ENCODE peak calls at places on chromosome 11, in four cellular contexts. E is mesendoderm, J is H1, V is IMR-90. D is an unnamed sample. For H3K27me3, the result is how much of the 10 kb centered on the place peaks cover.

GRCh38 chr11:72578991-72579815 is 95.0 kb downstream of the PDE2A start:
- DNase-seq in E (no peak), V (no peak), J (no peak), D (no peak)

GRCh38 chr11:27456140-27456801 is 16.3 kb downstream of the LGR4 start:
- DNase-seq in J (no peak), E (no peak), V (peak), D (no peak)

GRCh38 chr11:65404210-65404609 is 17.8 kb downstream of the FRMD8 start:
- DNase-seq in E (no peak), V (no peak), J (no peak), D (no peak)

GRCh38 chr11:116930177-116930576 is 92.8 kb upstream of the APOA1 start:
- DNase-seq in V (peak), E (peak), J (no peak), D (no peak)

GRCh38 chr11:122405788-122406341 is 249.7 kb upstream of the UBASH3B start:
- DNase-seq in J (no peak), V (peak), E (no peak), D (no peak)

GRCh38 chr11:2524446-2525165 is 79.8 kb downstream of the KCNQ1 start:
- DNase-seq in V (no peak), J (no peak), E (no peak), D (no peak)

GRCh38 chr11:2991477-2992233 is 474 bp downstream of the NAP1L4 start:
- DNase-seq in V (peak), E (peak), J (no peak), D (peak)

GRCh38 chr11:32297629-32298028 is 137.7 kb downstream of the WT1 start:
- DNase-seq in E (no peak), V (peak), J (no peak), D (no peak)

GRCh38 chr11:101241160-101241795 is 111.7 kb upstream of the PGR start:
- DNase-seq in J (no peak), E (no peak), V (no peak), D (no peak)

GRCh38 chr11:131186629-131187075 is 183.8 kb upstream of the NTM start:
- DNase-seq in E (peak), J (no peak), V (no peak), D (no peak)

GRCh38 chr11:116857316-116857715 is 19.9 kb upstream of the APOA1 start:
- DNase-seq in E (no peak), V (peak), J (no peak), D (no peak)

GRCh38 chr11:68449951-68450350 is 10.6 kb upstream of the PPP6R3 start:
- DNase-seq in J (no peak), E (no peak), V (no peak), D (no peak)

GRCh38 chr11:3840870-3841425 is at the start of gene RHOG:
- DNase-seq in E (peak), J (no peak), V (peak), D (peak)

GRCh38 chr11:134418119-134418840 is 6.2 kb upstream of the B3GAT1 start:
- DNase-seq in E (no peak), J (no peak), V (peak), D (no peak)

GRCh38 chr11:73983764-73984543 is 1.3 kb upstream of the UCP2 start:
- DNase-seq in E (no peak), J (no peak), V (no peak), D (no peak)

GRCh38 chr11:33687733-33688479 is 12.7 kb downstream of the C11orf91 start:
- DNase-seq in E (peak), J (no peak), V (peak), D (peak)

GRCh38 chr11:94183886-94184264 is 55.2 kb downstream of the PANX1 start:
- DNase-seq in J (peak), E (peak), V (peak), D (peak)

GRCh38 chr11:61125310-61125684 is 23.0 kb downstream of the CD5 start:
- DNase-seq in E (no peak), J (no peak), V (no peak), D (no peak)

GRCh38 chr11:92886243-92886905 is 83.1 kb upstream of the MTNR1B start:
- DNase-seq in J (no peak), V (peak), E (peak), D (peak)

GRCh38 chr11:14342906-14343305 is 16.1 kb downstream of the RRAS2 start:
- DNase-seq in E (no peak), V (peak), J (no peak), D (no peak)

GRCh38 chr11:58998480-58999290 is 59.4 kb downstream of the GLYATL1 start:
- DNase-seq in V (no peak), E (no peak), J (no peak), D (no peak)

GRCh38 chr11:78416285-78417174 is 1.1 kb downstream of the GAB2 start:
- DNase-seq in E (peak), V (peak), J (peak), D (peak)

GRCh38 chr11:44268073-44268806 is 41.7 kb downstream of the ALX4 start:
- DNase-seq in J (no peak), E (no peak), V (no peak), D (no peak)

GRCh38 chr11:2665747-2666710 is 33.8 kb downstream of the KCNQ1OT1 start:
- DNase-seq in E (no peak), J (no peak), V (no peak), D (no peak)

GRCh38 chr11:117369521-117369920 is 41.9 kb downstream of the CEP164 start:
- DNase-seq in E (no peak), V (no peak), J (no peak), D (no peak)

GRCh38 chr11:114321621-114322257 is 25.5 kb downstream of the NNMT start:
- DNase-seq in J (no peak), V (peak), E (no peak), D (no peak)

GRCh38 chr11:121557348-121557747 is 104.6 kb upstream of the SORL1-AS1 start:
- DNase-seq in E (no peak), V (peak), J (no peak), D (no peak)

GRCh38 chr11:15711311-15711710 is 596.6 kb downstream of the INSC start:
- DNase-seq in V (no peak), E (peak), J (peak), D (no peak)

GRCh38 chr11:132838621-132839020 is 693.7 kb downstream of the OPCML start:
- DNase-seq in V (peak), J (no peak), E (peak), D (no peak)

GRCh38 chr11:72091292-72091691 is 10.6 kb downstream of the LRRC51 start:
- DNase-seq in J (peak), V (peak), E (peak), D (peak)

GRCh38 chr11:41461057-41461681 is 1.7 kb upstream of the LRRC4C start:
- DNase-seq in J (no peak), E (no peak), V (no peak), D (no peak)

GRCh38 chr11:9947231-9947864 is 283.5 kb downstream of the SWAP70 start:
- DNase-seq in J (no peak), V (no peak), E (no peak), D (no peak)

GRCh38 chr11:75195164-75195962 is 44.5 kb downstream of the SLCO2B1 start:
- DNase-seq in V (no peak), E (no peak), J (no peak), D (no peak)

GRCh38 chr11:82494988-82495432 is 238.7 kb downstream of the FAM181B start:
- DNase-seq in E (peak), J (no peak), V (no peak), D (no peak)

GRCh38 chr11:113137735-113138529 is 176.5 kb upstream of the TTC12 start:
- DNase-seq in V (no peak), J (no peak), E (no peak), D (no peak)

GRCh38 chr11:70826950-70827349 is 425.4 kb downstream of the SHANK2 start:
- DNase-seq in E (peak), J (no peak), V (no peak), D (no peak)

GRCh38 chr11:14423633-14424032 is 64.7 kb upstream of the RRAS2 start:
- DNase-seq in V (peak), J (no peak), E (no peak), D (no peak)

GRCh38 chr11:69704508-69705245 is 855 bp upstream of the FGF19 start:
- DNase-seq in E (peak), V (no peak), J (no peak), D (peak)
- H3K27me3 ChIP-seq in E (under half), V (half or more), J (under half), D (under half)

GRCh38 chr11:224424-224823 is 11.7 kb downstream of the SIRT3 start:
- DNase-seq in E (no peak), V (no peak), J (no peak), D (no peak)

GRCh38 chr11:223921-224320 is 12.2 kb downstream of the SIRT3 start:
- DNase-seq in J (no peak), E (no peak), V (no peak), D (no peak)

GRCh38 chr11:223026-223789 is 12.9 kb downstream of the SIRT3 start:
- DNase-seq in J (no peak), E (no peak), V (peak), D (no peak)

GRCh38 chr11:227824-228223 is 8.3 kb downstream of the SIRT3 start:
- DNase-seq in V (no peak), J (no peak), E (no peak), D (no peak)

DNA sequence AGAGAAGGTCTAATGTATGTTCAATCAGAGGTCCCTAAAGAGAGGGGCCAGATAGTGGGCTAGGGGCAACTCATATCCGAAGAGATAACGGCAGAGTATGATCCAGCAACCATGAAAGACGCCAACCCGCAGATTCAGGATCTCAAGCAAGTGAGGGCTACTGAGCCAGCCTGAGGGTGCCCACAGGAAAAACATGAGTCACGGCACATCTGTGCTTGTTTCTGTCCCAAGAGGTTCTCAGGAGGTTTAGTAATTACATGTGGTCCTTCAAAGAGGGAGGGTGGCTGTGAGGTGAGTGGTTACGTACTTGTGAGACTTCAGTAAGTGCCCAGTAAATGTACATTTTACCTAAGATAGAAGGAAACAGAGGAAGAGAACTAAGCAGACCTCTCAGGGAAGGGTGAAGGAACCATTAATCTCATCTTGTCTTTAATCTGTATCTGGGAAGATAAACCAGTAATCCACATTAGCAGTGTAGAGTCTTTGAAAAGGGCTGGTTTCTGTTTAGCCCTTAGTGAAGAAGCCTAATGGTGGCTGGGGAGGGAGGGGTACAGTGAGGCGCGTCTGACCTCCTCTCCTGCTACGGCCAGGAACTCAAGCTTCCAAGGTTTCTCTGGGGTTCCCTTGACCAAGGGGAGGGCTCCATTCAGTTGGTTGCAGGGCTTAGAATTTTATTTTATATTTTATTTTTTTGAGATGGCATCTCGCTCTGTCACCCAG is 10.2 kb downstream of the SIRT3 start:
- DNase-seq in E (no peak), J (no peak), V (peak), D (no peak)
- H4K8ac ChIP-seq in E (no peak), J (no peak), V (no peak), D (no peak)

DNA sequence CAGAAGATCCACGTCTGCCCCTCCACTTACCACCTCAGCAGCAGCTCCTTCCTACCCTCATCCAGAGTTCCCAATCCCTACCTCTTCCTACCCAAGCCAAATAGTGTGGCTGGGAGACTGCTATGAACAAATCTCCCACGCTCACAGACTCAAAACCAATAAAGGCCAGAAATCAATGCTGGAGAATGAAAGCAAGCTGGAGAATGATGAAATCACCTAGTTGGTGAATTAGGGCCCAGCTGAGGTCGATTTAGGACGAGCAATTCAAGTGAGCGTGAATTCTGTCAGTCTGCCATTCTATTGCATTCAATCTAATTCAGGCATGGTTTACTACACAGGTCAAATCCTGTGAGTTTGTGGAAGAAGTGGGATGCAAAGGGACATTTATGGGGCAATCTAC is 22.5 kb downstream of the COMMD9 start:
- DNase-seq in J (no peak), V (no peak), E (no peak), D (no peak)
- H3K9ac ChIP-seq in J (no peak), V (no peak), E (no peak), D (no peak)

DNA sequence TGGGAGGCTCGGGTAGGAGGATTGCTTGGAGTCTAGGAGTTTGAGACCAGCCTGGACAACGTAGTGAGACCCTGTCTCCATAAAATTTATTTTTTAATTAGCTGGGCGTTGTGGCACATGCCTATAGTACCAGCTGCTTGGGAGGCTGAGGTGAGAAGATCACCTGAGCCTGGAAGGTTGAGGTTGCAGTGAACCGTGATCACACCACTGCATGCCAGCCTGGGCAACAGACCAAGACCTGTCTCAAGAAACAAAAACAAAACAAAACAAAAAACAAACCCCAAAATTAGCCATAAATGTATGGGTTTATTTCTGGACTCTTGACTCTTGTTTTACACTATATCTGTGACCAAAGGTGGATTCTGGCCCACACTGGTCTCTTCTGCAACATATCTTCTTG is 41.6 kb downstream of the EIF3F start:
- DNase-seq in V (no peak), E (no peak), J (no peak), D (no peak)
- H3K27me3 ChIP-seq in V (under half), E (under half), J (under half), D (half or more)

GRCh38 chr11:7927635-7928034 is 3.4 kb downstream of the OR10A6 start:
- DNase-seq in J (no peak), V (peak), E (no peak), D (no peak)
- H4K8ac ChIP-seq in J (no peak), V (no peak), E (no peak), D (no peak)

GRCh38 chr11:119336744-119337469 is 2.6 kb downstream of the RNF26 start:
- DNase-seq in E (no peak), V (no peak), J (no peak), D (no peak)

GRCh38 chr11:119334173-119334930 is at the start of gene RNF26:
- DNase-seq in V (peak), J (peak), E (peak), D (peak)

GRCh38 chr11:119337581-119338317 is 2.9 kb downstream of the C1QTNF5 start:
- DNase-seq in J (no peak), V (peak), E (peak), D (peak)

GRCh38 chr11:119335091-119335654 is 846 bp downstream of the RNF26 start:
- DNase-seq in E (no peak), V (no peak), J (no peak), D (no peak)

GRCh38 chr11:119335655-119336543 is 1.6 kb downstream of the RNF26 start:
- DNase-seq in E (no peak), J (no peak), V (no peak), D (no peak)
- H3K9ac ChIP-seq in E (peak), J (no peak), V (no peak), D (peak)

GRCh38 chr11:128929991-128930390 is 12.7 kb downstream of the TP53AIP1 start:
- DNase-seq in E (peak), J (no peak), V (peak), D (no peak)
- H3K27me3 ChIP-seq in E (under half), J (half or more), V (under half), D (under half)

DNA sequence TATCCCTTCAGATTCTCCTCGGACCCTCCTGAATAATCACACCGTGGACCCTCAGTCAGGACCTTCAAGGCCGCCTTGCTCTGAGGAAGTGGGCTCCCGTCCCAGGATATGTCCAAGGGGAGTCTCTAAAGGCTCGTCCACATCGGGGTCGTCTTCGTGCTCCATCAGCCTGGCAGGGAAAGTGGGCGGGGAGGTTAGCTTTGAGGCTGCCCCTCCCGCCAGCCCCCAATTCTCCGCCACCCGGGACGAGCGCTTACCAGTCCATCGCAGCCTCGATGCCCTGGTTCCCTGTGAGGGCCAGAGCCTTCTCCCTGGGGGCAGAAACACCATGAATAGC is 472 bp downstream of the UBXN1 start:
- DNase-seq in E (no peak), J (no peak), V (no peak), D (no peak)
- H4K8ac ChIP-seq in E (no peak), J (peak), V (peak), D (no peak)

DNA sequence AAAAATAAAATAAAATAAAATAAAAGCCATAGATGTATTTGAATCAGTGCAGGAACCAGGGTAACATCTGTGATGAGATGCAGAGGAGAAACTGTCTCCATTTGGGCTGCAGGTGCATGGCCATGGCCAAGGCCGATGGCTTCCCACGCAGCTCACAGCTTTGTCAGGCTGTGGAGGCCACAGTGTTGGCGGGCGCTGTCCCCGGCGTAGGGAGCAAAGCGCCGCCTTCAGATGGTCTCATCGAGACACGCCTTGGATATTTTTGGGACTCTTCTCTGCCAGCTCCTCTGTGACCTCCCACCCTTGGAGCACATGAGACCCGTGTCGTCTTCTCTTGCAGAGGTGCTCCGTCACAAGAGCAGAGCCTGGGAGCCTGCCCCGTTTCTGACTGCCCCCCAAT is 38.6 kb downstream of the MUC6 start:
- DNase-seq in V (no peak), E (no peak), J (no peak), D (no peak)
- H3K9ac ChIP-seq in V (no peak), E (no peak), J (no peak), D (no peak)

D was measured in neuronal stem cell.